ENCODE peak calls at places on chromosomes 7 and 10, in nine cellular contexts. W is astrocyte of the cerebellum, F is A549, N is lower lobe of right lung, S is ovary, Q is brain microvascular endothelial cell, A is cardiac muscle cell, K is dorsolateral prefrontal cortex, J is kidney. X is an unnamed sample.
A peak's percentile ranks its signal among the peaks of the same experiment; 100 is the strongest.

GRCh38 chr7:47552631-47553030 is 29.3 kb downstream of the TNS3 start:
- DNase-seq in N (no peak), S (peak; percentile 36), A (peak; percentile 77), K (no peak), W (peak; percentile 67), F (no peak), J (no peak), Q (no peak), X (no peak)

GRCh38 chr7:47730135-47730534 is 148.2 kb upstream of the TNS3 start:
- DNase-seq in J (no peak), S (no peak), N (no peak), W (no peak), Q (peak; percentile 63), F (no peak), A (peak; percentile 39), K (no peak), X (no peak)

GRCh38 chr10:93576888-93577287 is 10.4 kb downstream of the FFAR4 start:
- DNase-seq in A (no peak), F (no peak), S (no peak), N (no peak), W (no peak), Q (no peak), J (no peak), K (no peak), X (no peak)

GRCh38 chr10:109773818-109774440 is 149.4 kb downstream of the XPNPEP1 start:
- DNase-seq in N (no peak), J (no peak), S (no peak), A (peak; percentile 43), K (no peak), Q (peak; percentile 14), W (peak; percentile 16), F (peak; percentile 7), X (no peak)

GRCh38 chr10:58994226-58995057 is 182.0 kb upstream of the PHYHIPL start:
- DNase-seq in S (no peak), A (no peak), K (no peak), N (no peak), W (no peak), F (peak; percentile 47), J (no peak), Q (no peak), X (no peak)

GRCh38 chr10:75136346-75136745 is 24.9 kb downstream of the SAMD8 start:
- DNase-seq in F (no peak), S (no peak), A (no peak), J (no peak), W (no peak), Q (no peak), K (no peak), N (no peak), X (no peak)

GRCh38 chr10:101292194-101293006 is 61.6 kb upstream of the BTRC start:
- DNase-seq in F (no peak), K (peak; percentile 69), A (no peak), W (no peak), S (no peak), J (no peak), N (no peak), Q (no peak), X (peak; percentile 13)

GRCh38 chr7:40551685-40552576 is 417.1 kb downstream of the SUGCT start:
- DNase-seq in K (no peak), Q (peak; percentile 93), A (peak; percentile 90), W (no peak), J (no peak), F (no peak), S (no peak), N (peak; percentile 61), X (no peak)

GRCh38 chr10:10891437-10891836 is 126.2 kb upstream of the CELF2 start:
- DNase-seq in J (no peak), K (no peak), N (no peak), Q (peak; percentile 65), W (no peak), S (no peak), A (peak; percentile 36), F (no peak), X (no peak)

GRCh38 chr10:62380002-62380401 is 5.8 kb downstream of the ZNF365 start:
- DNase-seq in S (no peak), J (no peak), N (no peak), Q (peak; percentile 25), A (peak; percentile 21), F (peak; percentile 43), W (peak; percentile 24), K (no peak), X (no peak)

GRCh38 chr7:82593780-82594179 is 150.2 kb upstream of the CACNA2D1 start:
- DNase-seq in W (no peak), A (no peak), Q (no peak), S (no peak), K (no peak), N (no peak), F (no peak), J (no peak), X (no peak)

GRCh38 chr10:90602815-90603600 is 254.8 kb downstream of the HTR7 start:
- DNase-seq in F (no peak), N (no peak), K (no peak), J (no peak), S (no peak), A (peak; percentile 83), Q (peak; percentile 88), W (peak; percentile 24), X (no peak)

GRCh38 chr7:131354390-131354789 is 26.7 kb downstream of the MKLN1 start:
- DNase-seq in W (no peak), K (no peak), A (no peak), J (no peak), S (no peak), Q (no peak), N (no peak), F (no peak), X (no peak)

GRCh38 chr10:29600821-29601220 is 34.0 kb downstream of the SVIL start:
- DNase-seq in W (peak; percentile 74), F (no peak), K (no peak), A (peak; percentile 27), Q (no peak), N (no peak), S (no peak), J (no peak), X (no peak)

GRCh38 chr10:29595636-29596225 is 39.0 kb downstream of the SVIL start:
- DNase-seq in S (no peak), W (no peak), K (no peak), J (no peak), Q (no peak), A (no peak), N (no peak), F (no peak), X (no peak)

GRCh38 chr10:29600067-29600466 is 34.7 kb downstream of the SVIL start:
- DNase-seq in N (no peak), W (no peak), F (no peak), A (no peak), K (no peak), J (no peak), S (no peak), Q (no peak), X (no peak)

GRCh38 chr10:29596826-29597225 is 37.9 kb downstream of the SVIL start:
- DNase-seq in N (no peak), S (no peak), K (no peak), Q (no peak), A (no peak), F (no peak), W (no peak), J (no peak), X (no peak)

GRCh38 chr10:29598861-29599311 is 35.9 kb downstream of the SVIL start:
- DNase-seq in N (no peak), W (peak; percentile 12), J (no peak), S (peak; percentile 71), Q (peak; percentile 56), F (no peak), K (no peak), A (peak; percentile 73), X (peak; percentile 64)
- H3K4me3 ChIP-seq in N (no peak overlapping the region), W (no peak overlapping the region), J (no peak overlapping the region), S (peak overlapping the region; percentile 9), Q (no peak overlapping the region), F (no peak overlapping the region), K (no peak overlapping the region), A (no peak overlapping the region), X (peak overlapping the region; percentile 9)

DNA sequence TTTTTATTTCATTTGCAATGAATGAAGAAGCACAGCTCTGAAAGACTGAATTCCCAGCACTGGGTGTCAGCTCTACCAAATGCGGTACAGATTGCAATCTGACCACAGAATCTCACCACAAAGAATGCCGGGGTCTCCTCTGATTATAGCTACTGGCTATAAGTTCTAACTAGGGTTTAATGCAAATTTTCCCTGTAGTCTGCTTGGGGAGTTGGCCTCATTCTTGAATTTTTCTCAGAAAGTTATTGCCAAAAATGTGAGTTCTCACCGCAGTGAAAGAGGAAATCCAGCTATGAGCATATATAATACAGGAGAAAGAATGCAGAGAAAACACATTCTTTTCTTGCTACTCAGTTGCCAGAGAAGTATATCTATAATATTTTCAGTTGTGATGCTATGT is 1255.7 kb upstream of the LRRTM3 start:
- DNase-seq in W (peak; percentile 93), F (no peak), A (peak; percentile 78), S (no peak), J (no peak), K (no peak), Q (peak; percentile 90), N (no peak), X (no peak)
- TF ChIP-seq CTCF in W (no peak), F (no peak), A (no peak), S (no peak), J (no peak), K (no peak), Q (no peak), N (no peak), X (no peak)

GRCh38 chr7:56107954-56108258 is 1.6 kb upstream of the CHCHD2 start:
- DNase-seq in S (no peak), A (no peak), N (no peak), W (no peak), J (no peak), Q (no peak), F (no peak), K (no peak), X (no peak)
- H3K4me3 ChIP-seq in S (no peak overlapping the region), A (no peak overlapping the region), N (no peak overlapping the region), W (no peak overlapping the region), J (no peak overlapping the region), Q (no peak overlapping the region), F (no peak overlapping the region), K (no peak overlapping the region), X (no peak overlapping the region)

GRCh38 chr7:86815556-86815955 is 171.8 kb downstream of the GRM3 start:
- DNase-seq in S (no peak), J (no peak), A (no peak), Q (no peak), K (no peak), N (no peak), F (no peak), W (no peak), X (no peak)

GRCh38 chr7:86818903-86819302 is 175.2 kb downstream of the GRM3 start:
- DNase-seq in W (no peak), Q (no peak), A (no peak), K (no peak), J (no peak), S (no peak), F (no peak), N (no peak), X (no peak)

GRCh38 chr7:86814980-86815379 is 171.3 kb downstream of the GRM3 start:
- DNase-seq in N (no peak), A (peak; percentile 6), W (no peak), J (no peak), F (no peak), K (no peak), S (no peak), Q (no peak), X (no peak)
- TF ChIP-seq CTCF in N (peak; percentile 12), A (peak; percentile 31), W (peak; percentile 54), J (no peak), F (peak; percentile 32), K (peak; percentile 69), S (no peak), Q (peak; percentile 28), X (peak; percentile 55)

X was measured in heart right ventricle.